ENCODE peak calls at places on chromosomes 1 and 21, in five cellular contexts. Q, Y, N, I and F are unnamed samples.

GRCh38 chr21:30168086-30168485 is 1.5 kb upstream of the CLDN17 start:
- DNase-seq in Q (no peak), Y (no peak), N (no peak), I (no peak), F (no peak)

GRCh38 chr1:192350351-192350750 is 33.6 kb downstream of the RGS21 start:
- DNase-seq in Q (no peak), Y (no peak), N (no peak), I (no peak), F (no peak)

GRCh38 chr21:44377201-44377921 is 23.9 kb downstream of the TRPM2 start:
- DNase-seq in Q (no peak), Y (no peak), N (peak), I (peak), F (no peak)

GRCh38 chr1:211638723-211639122 is 36.7 kb downstream of the NEK2 start:
- DNase-seq in Q (no peak), Y (no peak), N (peak), I (no peak), F (no peak)

GRCh38 chr1:113128116-113128515 is 55.1 kb downstream of the LRIG2 start:
- DNase-seq in Q (no peak), Y (no peak), N (no peak), I (no peak), F (no peak)

GRCh38 chr1:202643397-202644218 is 66.6 kb downstream of the SYT2 start:
- DNase-seq in Q (no peak), Y (no peak), N (no peak), I (no peak), F (no peak)

GRCh38 chr1:199792874-199793273 is 234.6 kb upstream of the NR5A2 start:
- DNase-seq in Q (no peak), Y (no peak), N (no peak), I (no peak), F (no peak)

GRCh38 chr1:22415489-22415888 is 36.2 kb upstream of the ZBTB40 start:
- DNase-seq in Q (no peak), Y (no peak), N (peak), I (no peak), F (no peak)

GRCh38 chr1:109083923-109084322 is 6.6 kb upstream of the TMEM167B start:
- DNase-seq in Q (no peak), Y (no peak), N (peak), I (no peak), F (no peak)

GRCh38 chr1:224623310-224623714 is 7.2 kb downstream of the CNIH3 start:
- DNase-seq in Q (no peak), Y (peak), N (no peak), I (no peak), F (no peak)

GRCh38 chr1:226085675-226086074 is 23.2 kb downstream of the H3-3A start:
- DNase-seq in Q (no peak), Y (no peak), N (no peak), I (no peak), F (no peak)

GRCh38 chr1:226128487-226129075 is 58.0 kb downstream of the ACBD3 start:
- DNase-seq in Q (no peak), Y (no peak), N (peak), I (no peak), F (no peak)

GRCh38 chr1:208184993-208185703 is 59.0 kb downstream of the PLXNA2 start:
- DNase-seq in Q (no peak), Y (no peak), N (no peak), I (no peak), F (no peak)

GRCh38 chr1:22814176-22815042 is 103.8 kb downstream of the EPHB2 start:
- DNase-seq in Q (no peak), Y (no peak), N (peak), I (peak), F (no peak)

GRCh38 chr1:243926803-243927245 is 76.8 kb upstream of the AKT3 start:
- DNase-seq in Q (no peak), Y (peak), N (no peak), I (no peak), F (no peak)

GRCh38 chr1:246794261-246795093 is 70.3 kb downstream of the SCCPDH start:
- DNase-seq in Q (no peak), Y (no peak), N (no peak), I (no peak), F (no peak)

GRCh38 chr21:31316488-31317169 is 27.4 kb downstream of the TIAM1 start:
- DNase-seq in Q (no peak), Y (no peak), N (no peak), I (no peak), F (no peak)